ENCODE peak calls at places on chromosomes 1 and 21, in nine cellular contexts. Y is activated CD4-positive, alpha-beta T cell treated with anti-CD3 and anti-CD28 coated beads, Interleukin-2, amount 50 U/mL, for 48 hours; O is fibroblast of the conjunctiva; T is stimulated activated CD8-positive, alpha-beta memory T cell treated with anti-CD3 and anti-CD28 coated beads, Interleukin-2, amount 100 ng/mL, for 48 hours; N is activated CD4-positive, CD25-positive, alpha-beta regulatory T cell treated with anti-CD3 and anti-CD28 coated beads, Interleukin-2, amount 50 U/mL, for 72 hours; H is upper lobe of right lung; Q is NCI-H1930; X is amniotic stem cell; C is stimulated activated CD4-positive, alpha-beta T cell treated with anti-CD3 and anti-CD28 coated beads, TNF-alpha, amount 100 ng/mL, for 4 hours. B is an unnamed sample.

GRCh38 chr1:44038876-44039657 is 7.8 kb upstream of the SLC6A9 start:
- DNase-seq in Q (no peak), T (no peak), O (no peak), Y (no peak), N (no peak), H (no peak), X (no peak), C (no peak), B (no peak)

GRCh38 chr21:33214056-33214455 is 15.7 kb upstream of the IFNAR2 start:
- DNase-seq in T (no peak), Q (no peak), O (no peak), H (no peak), C (no peak), N (no peak), X (no peak), Y (no peak), B (no peak)

GRCh38 chr1:12053752-12054548 is 9.2 kb upstream of the TNFRSF8 start:
- DNase-seq in O (no peak), N (no peak), C (no peak), H (no peak), X (no peak), Q (no peak), Y (no peak), T (no peak), B (no peak)

GRCh38 chr1:225670806-225671733 is 18.1 kb upstream of the ENAH start:
- DNase-seq in N (no peak), Y (no peak), T (no peak), O (no peak), Q (no peak), H (no peak), X (no peak), C (no peak), B (no peak)

GRCh38 chr1:113876181-113876580 is 4.7 kb upstream of the PTPN22 start:
- DNase-seq in T (no peak), N (no peak), X (no peak), Q (no peak), Y (no peak), H (no peak), C (no peak), O (no peak), B (no peak)

GRCh38 chr1:89262643-89263042 is 10.0 kb downstream of the GBP5 start:
- DNase-seq in X (no peak), C (no peak), Q (no peak), N (no peak), T (no peak), H (no peak), O (no peak), Y (no peak), B (no peak)

GRCh38 chr1:16459503-16459902 is 19.0 kb downstream of the NECAP2 start:
- DNase-seq in X (no peak), Q (no peak), N (no peak), C (no peak), H (peak; percentile 39), Y (no peak), O (no peak), T (no peak), B (no peak)

GRCh38 chr1:39141925-39142324 is 62.6 kb upstream of the MACF1 start:
- DNase-seq in C (no peak), X (no peak), Y (no peak), O (no peak), N (no peak), T (no peak), H (no peak), Q (no peak), B (no peak)

GRCh38 chr1:14017531-14017961 is 317.6 kb downstream of the PRDM2 start:
- DNase-seq in H (no peak), X (no peak), O (no peak), T (no peak), N (no peak), C (no peak), Q (no peak), Y (no peak), B (peak; percentile 12)

GRCh38 chr1:21240706-21241105 is 49.6 kb downstream of the ECE1 start:
- DNase-seq in C (no peak), X (no peak), Q (no peak), N (no peak), T (no peak), O (no peak), H (no peak), Y (no peak), B (no peak)

GRCh38 chr21:40054403-40054802 is 187.2 kb downstream of the PCP4 start:
- DNase-seq in T (no peak), X (no peak), O (no peak), Q (peak; percentile 51), H (peak; percentile 90), C (no peak), N (no peak), Y (no peak), B (peak; percentile 10)

GRCh38 chr1:238652346-238652968 is 733.9 kb upstream of the CHRM3 start:
- DNase-seq in N (no peak), Q (no peak), C (no peak), T (no peak), X (peak; percentile 58), O (peak; percentile 85), H (no peak), Y (no peak), B (no peak)

GRCh38 chr1:27575861-27576331 is 28.0 kb downstream of the AHDC1 start:
- DNase-seq in Q (peak; percentile 24), Y (no peak), X (no peak), T (no peak), C (no peak), H (peak; percentile 90), N (no peak), O (no peak), B (no peak)

GRCh38 chr1:8663915-8664331 is 153.5 kb downstream of the RERE start:
- DNase-seq in N (no peak), X (no peak), H (no peak), Q (no peak), O (no peak), C (no peak), T (no peak), Y (no peak), B (no peak)

GRCh38 chr1:196078691-196079090 is 529.5 kb downstream of the KCNT2 start:
- DNase-seq in X (no peak), T (no peak), H (no peak), Y (no peak), Q (no peak), O (no peak), C (no peak), N (no peak), B (no peak)

GRCh38 chr1:48697066-48697707 is 79.5 kb downstream of the BEND5 start:
- DNase-seq in H (peak; percentile 75), N (peak; percentile 68), X (no peak), T (peak; percentile 40), Y (peak; percentile 67), C (peak; percentile 24), Q (peak; percentile 6), O (no peak), B (no peak)

GRCh38 chr21:31299291-31300147 is 44.5 kb downstream of the TIAM1 start:
- DNase-seq in H (no peak), N (no peak), T (no peak), O (no peak), X (no peak), Q (no peak), Y (no peak), C (no peak), B (peak; percentile 21)

GRCh38 chr21:15857740-15858139 is 128.0 kb downstream of the USP25 start:
- DNase-seq in N (no peak), Q (no peak), O (no peak), C (no peak), Y (no peak), H (no peak), X (no peak), T (no peak), B (no peak)

GRCh38 chr1:114227059-114227458 is 73.4 kb upstream of the SYT6 start:
- DNase-seq in Q (no peak), Y (no peak), X (no peak), O (no peak), C (no peak), H (no peak), N (no peak), T (no peak), B (no peak)

B was measured in kidney epithelial cell.